ENCODE peak calls at places on chromosomes 2 and 18, in five cellular contexts. G is upper lobe of left lung, H is HCT116, P is Panc1, Q is K562. C is an unnamed sample.

GRCh38 chr18:6004119-6004518 is 108.8 kb upstream of the TMEM200C start:
- ATAC-seq in G (no peak), H (no peak), P (no peak), Q (no peak), C (no peak)

GRCh38 chr2:160019374-160020098 is 42.9 kb downstream of the PLA2R1 start:
- ATAC-seq in G (no peak), H (no peak), P (no peak), Q (no peak), C (no peak)

GRCh38 chr18:13551305-13551603 is 175.1 kb downstream of the FAM210A start:
- ATAC-seq in G (no peak), H (no peak), P (no peak), Q (no peak), C (no peak)

GRCh38 chr2:88671786-88672427 is 19.6 kb upstream of the RPIA start:
- ATAC-seq in G (peak; percentile 50), H (peak; percentile 86), P (peak; percentile 85), Q (peak; percentile 72), C (peak; percentile 50)

GRCh38 chr2:12381543-12382323 is 335.0 kb upstream of the TRIB2 start:
- ATAC-seq in G (no peak), H (no peak), P (no peak), Q (no peak), C (no peak)

GRCh38 chr2:96164459-96165184 is 19.4 kb upstream of the DUSP2 start:
- ATAC-seq in G (peak; percentile 56), H (peak; percentile 76), P (peak; percentile 55), Q (peak; percentile 82), C (no peak)

GRCh38 chr18:79506191-79507075 is 110.7 kb downstream of the NFATC1 start:
- ATAC-seq in G (peak; percentile 7), H (no peak), P (peak; percentile 33), Q (no peak), C (peak; percentile 66)

GRCh38 chr2:235911125-235911524 is 257.1 kb downstream of the GBX2 start:
- ATAC-seq in G (no peak), H (no peak), P (no peak), Q (no peak), C (no peak)

GRCh38 chr18:22639026-22639463 is 221.3 kb upstream of the CTAGE1 start:
- ATAC-seq in G (no peak), H (no peak), P (no peak), Q (no peak), C (no peak)

DNA sequence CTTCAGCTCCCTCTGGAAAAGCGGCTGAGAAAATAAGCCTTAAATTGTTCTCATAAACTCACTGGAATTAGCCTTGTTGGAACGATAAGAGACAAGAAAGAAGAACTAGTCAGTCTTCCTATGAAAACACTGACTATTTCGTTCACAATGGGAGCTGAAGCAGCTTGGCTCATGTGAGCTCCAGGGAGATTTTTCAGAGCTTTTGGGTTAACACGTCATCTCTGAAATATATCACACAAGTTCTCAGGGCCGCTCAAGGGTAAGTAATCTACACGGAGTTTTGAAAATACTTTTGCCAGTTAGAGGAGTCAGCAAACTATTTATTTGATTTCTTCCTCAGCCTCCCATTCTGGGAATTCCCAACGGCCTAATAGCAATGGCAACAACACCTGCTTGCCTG is 316.2 kb upstream of the MGAT5 start:
- ATAC-seq in G (no peak), H (no peak), P (no peak), Q (no peak), C (no peak)
- TF ChIP-seq POLR2AphosphoS5 in G (no peak), H (no peak), P (no peak), Q (no peak), C (no peak)

GRCh38 chr2:173886613-173887012 is 78.6 kb downstream of the SP3 start:
- ATAC-seq in G (no peak), H (no peak), P (no peak), Q (no peak), C (no peak)
- H3K9me3 ChIP-seq in G (peaks cover 9% of the 10 kb centered on the region), H (no peaks in the 10 kb centered on the region), P (no peaks in the 10 kb centered on the region), Q (peaks cover 3% of the 10 kb centered on the region), C (no peaks in the 10 kb centered on the region)

DNA sequence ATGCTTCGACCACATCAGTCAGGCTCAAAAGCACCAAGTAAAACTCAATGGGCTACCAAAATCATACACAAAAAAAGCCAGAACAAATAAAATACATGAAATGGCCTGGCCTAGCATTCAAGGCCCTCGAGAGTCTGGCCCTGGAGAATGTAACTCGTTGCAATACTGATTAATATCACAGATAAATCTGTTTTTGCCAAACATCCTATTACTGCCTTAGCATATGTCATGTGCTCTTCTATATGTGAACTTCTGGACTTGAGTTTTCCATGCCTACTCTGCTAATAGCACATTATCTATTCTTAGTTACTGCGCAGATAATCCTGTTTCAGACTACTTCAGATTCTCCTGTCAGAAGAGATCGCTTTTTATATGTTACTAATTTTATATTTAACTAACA is 250.7 kb upstream of the SMAD7 start:
- ATAC-seq in G (no peak), H (no peak), P (no peak), Q (no peak), C (no peak)
- TF ChIP-seq POLR2AphosphoS5 in G (no peak), H (no peak), P (no peak), Q (no peak), C (no peak)

GRCh38 chr2:63632382-63632781 is 43.6 kb downstream of the MDH1 start:
- ATAC-seq in G (no peak), H (no peak), P (no peak), Q (no peak), C (no peak)
- H3K9me3 ChIP-seq in G (no peaks in the 10 kb centered on the region), H (no peaks in the 10 kb centered on the region), P (no peaks in the 10 kb centered on the region), Q (no peaks in the 10 kb centered on the region), C (peaks cover 57% of the 10 kb centered on the region)

GRCh38 chr2:25982273-25982967 is at the start of gene KIF3C:
- ATAC-seq in G (peak; percentile 39), H (peak; percentile 84), P (peak; percentile 83), Q (peak; percentile 97), C (peak; percentile 83)
- TF ChIP-seq POLR2AphosphoS5 in G (no peak), H (no peak), P (peak; percentile 39), Q (no peak), C (no peak)

GRCh38 chr2:237652854-237653253 is 25.5 kb downstream of the LRRFIP1 start:
- ATAC-seq in G (no peak), H (no peak), P (no peak), Q (no peak), C (no peak)
- H3K9me3 ChIP-seq in G (no peaks in the 10 kb centered on the region), H (no peaks in the 10 kb centered on the region), P (no peaks in the 10 kb centered on the region), Q (no peaks in the 10 kb centered on the region), C (no peaks in the 10 kb centered on the region)

DNA sequence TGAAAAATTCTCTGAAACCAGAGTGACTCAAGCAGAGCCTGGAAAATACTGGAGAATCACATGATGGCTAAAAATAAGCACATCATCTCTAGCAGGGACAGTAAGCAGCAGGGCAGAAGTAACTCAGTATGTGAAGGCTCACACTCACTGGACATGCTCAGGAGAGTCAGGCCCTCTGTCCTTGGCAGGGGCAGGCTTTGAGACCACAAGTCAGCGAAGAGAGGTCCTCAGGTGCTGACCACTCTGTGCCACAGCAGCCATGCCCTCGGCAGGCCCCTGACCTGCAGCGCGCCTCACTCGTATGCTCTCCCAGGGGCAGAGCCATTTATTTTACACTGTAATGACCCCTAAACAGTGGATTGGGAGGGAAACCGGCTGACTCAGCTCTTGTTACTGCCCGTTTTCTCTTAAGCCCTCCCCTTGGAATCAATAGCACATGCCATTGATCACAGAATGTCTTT is 76.8 kb downstream of the MAPRE2 start:
- ATAC-seq in G (peak; percentile 62), H (no peak), P (no peak), Q (peak; percentile 34), C (peak; percentile 82)
- TF ChIP-seq POLR2AphosphoS5 in G (no peak), H (no peak), P (no peak), Q (no peak), C (peak; percentile 55)